ENCODE peak calls at places on chromosome 2, in eight cellular contexts. O, I, T, E, M, H, D and Y are unnamed samples.

GRCh38 chr2:20562540-20563225 is 88.2 kb downstream of the HS1BP3 start:
- DNase-seq in D (no peak), T (no peak), I (no peak), M (peak), O (no peak), E (no peak), H (no peak), Y (no peak)

GRCh38 chr2:207863345-207863744 is 93.6 kb upstream of the FZD5 start:
- DNase-seq in M (no peak), E (no peak), H (no peak), I (no peak), D (no peak), O (no peak), T (no peak), Y (no peak)

GRCh38 chr2:16093639-16094447 is 153.5 kb downstream of the MYCN start:
- DNase-seq in T (no peak), H (peak), M (no peak), E (no peak), I (no peak), D (no peak), O (no peak), Y (no peak)

GRCh38 chr2:113233593-113234550 is 44.8 kb downstream of the PAX8 start:
- DNase-seq in D (no peak), O (no peak), T (no peak), H (no peak), E (no peak), I (no peak), M (peak), Y (no peak)

GRCh38 chr2:32453242-32454062 is 96.6 kb downstream of the BIRC6 start:
- DNase-seq in I (no peak), T (no peak), E (no peak), H (no peak), D (no peak), M (no peak), O (no peak), Y (no peak)

GRCh38 chr2:233025706-233026105 is 6.8 kb upstream of the NEU2 start:
- DNase-seq in I (no peak), D (no peak), H (no peak), T (no peak), O (no peak), M (no peak), E (no peak), Y (no peak)

GRCh38 chr2:2333076-2333475 is 2.0 kb upstream of the MYT1L start:
- DNase-seq in I (no peak), M (no peak), O (no peak), E (no peak), T (no peak), D (no peak), H (no peak), Y (no peak)

GRCh38 chr2:234691968-234692955 is 195.4 kb upstream of the ARL4C start:
- DNase-seq in I (no peak), E (no peak), D (no peak), T (no peak), H (no peak), M (no peak), O (no peak), Y (no peak)

GRCh38 chr2:210557721-210558120 is 1.3 kb downstream of the CPS1 start:
- DNase-seq in I (no peak), E (no peak), O (no peak), T (no peak), D (no peak), H (no peak), M (no peak), Y (no peak)

GRCh38 chr2:142128105-142128504 is 2.7 kb downstream of the LRP1B start:
- DNase-seq in H (no peak), M (no peak), I (no peak), T (no peak), E (no peak), D (no peak), O (no peak), Y (no peak)

GRCh38 chr2:47062721-47063120 is 92.4 kb downstream of the STPG4 start:
- DNase-seq in I (no peak), H (no peak), D (no peak), T (no peak), O (no peak), E (no peak), M (no peak), Y (no peak)

GRCh38 chr2:23901966-23902942 is 24.7 kb downstream of the ATAD2B start:
- DNase-seq in O (no peak), H (no peak), E (no peak), I (no peak), M (no peak), D (no peak), T (no peak), Y (peak)

GRCh38 chr2:26846881-26847662 is 860 bp upstream of the DPYSL5 start:
- DNase-seq in E (no peak), T (no peak), H (no peak), M (no peak), O (peak), I (no peak), D (no peak), Y (no peak)

GRCh38 chr2:62897187-62897827 is 153.3 kb upstream of the OTX1 start:
- DNase-seq in I (no peak), H (no peak), E (no peak), M (no peak), O (no peak), T (no peak), D (no peak), Y (no peak)

GRCh38 chr2:224449212-224450147 is 47.6 kb upstream of the FAM124B start:
- DNase-seq in D (no peak), M (peak), I (no peak), H (no peak), T (no peak), E (no peak), O (no peak), Y (no peak)

GRCh38 chr2:196840171-196840570 is 31.0 kb upstream of the C2orf66 start:
- DNase-seq in T (no peak), H (no peak), I (no peak), D (no peak), O (no peak), E (no peak), M (no peak), Y (no peak)

GRCh38 chr2:88671786-88672427 is 19.6 kb upstream of the RPIA start:
- DNase-seq in O (no peak), H (no peak), T (no peak), I (no peak), D (no peak), E (no peak), M (peak), Y (no peak)

GRCh38 chr2:29921560-29921915 is at the start of gene ALK:
- DNase-seq in T (peak), E (peak), H (peak), D (no peak), I (peak), O (peak), M (no peak), Y (peak)

GRCh38 chr2:214126135-214126534 is 284.7 kb upstream of the VWC2L start:
- DNase-seq in I (no peak), H (no peak), D (no peak), M (no peak), O (no peak), T (no peak), E (no peak), Y (no peak)

GRCh38 chr2:71933467-71934319 is 214.0 kb downstream of the CYP26B1 start:
- DNase-seq in D (no peak), O (no peak), T (no peak), E (no peak), M (no peak), I (no peak), H (no peak), Y (peak)

GRCh38 chr2:42196403-42197267 is 27.5 kb downstream of the EML4 start:
- DNase-seq in D (peak), T (no peak), O (no peak), M (peak), I (no peak), H (peak), E (no peak), Y (no peak)

GRCh38 chr2:36567711-36568408 is 30.1 kb downstream of the FEZ2 start:
- DNase-seq in T (no peak), I (no peak), M (no peak), D (no peak), H (no peak), O (no peak), E (no peak), Y (no peak)

GRCh38 chr2:65604246-65604645 is 171.8 kb upstream of the SPRED2 start:
- DNase-seq in E (no peak), D (no peak), T (no peak), M (no peak), O (no peak), I (no peak), H (no peak), Y (no peak)

GRCh38 chr2:149814049-149814448 is 226.5 kb upstream of the MMADHC start:
- DNase-seq in D (no peak), T (no peak), O (no peak), M (no peak), E (no peak), I (no peak), H (no peak), Y (no peak)

GRCh38 chr2:181123798-181124217 is 143.4 kb downstream of the UBE2E3 start:
- DNase-seq in D (peak), M (no peak), E (no peak), T (no peak), I (no peak), O (no peak), H (peak), Y (no peak)